ENCODE peak calls at places on chromosomes 3 and 15, in seven cellular contexts. G is transverse colon, J is spleen, Q is esophagus muscularis mucosa, L is GM12891, Z is stomach, I is H1. V is an unnamed sample.
A peak's percentile ranks its signal among the peaks of the same experiment; 100 is the strongest.

GRCh38 chr3:18098960-18099587 is 326.1 kb downstream of the SATB1 start:
- DNase-seq in G (no peak), Q (no peak), Z (no peak), I (peak; percentile 71), L (no peak), J (no peak), V (no peak)

GRCh38 chr15:100291106-100291505 is 50.7 kb downstream of the ADAMTS17 start:
- DNase-seq in G (no peak), J (no peak), Z (no peak), I (no peak), Q (no peak), L (no peak), V (no peak)

GRCh38 chr15:98599911-98600685 is 48.2 kb upstream of the IGF1R start:
- DNase-seq in I (no peak), L (peak; percentile 35), J (peak; percentile 81), Q (no peak), G (peak; percentile 29), Z (no peak), V (no peak)

GRCh38 chr3:184058029-184058428 is 5.2 kb downstream of the HTR3C start:
- DNase-seq in G (no peak), I (no peak), L (no peak), Z (no peak), J (no peak), Q (no peak), V (no peak)

GRCh38 chr3:192816274-192816853 is 89.0 kb upstream of the FGF12 start:
- DNase-seq in G (no peak), Z (no peak), L (no peak), I (no peak), Q (no peak), J (no peak), V (peak; percentile 49)

GRCh38 chr3:79653242-79653830 is 114.5 kb downstream of the ROBO1 start:
- DNase-seq in I (no peak), J (no peak), G (no peak), Z (no peak), Q (no peak), L (no peak), V (no peak)

GRCh38 chr3:178741020-178741419 is 204.8 kb downstream of the KCNMB2 start:
- DNase-seq in J (no peak), Q (no peak), G (no peak), Z (no peak), L (no peak), I (no peak), V (no peak)

GRCh38 chr3:133573629-133574194 is at the start of gene CDV3:
- DNase-seq in I (no peak), Q (no peak), J (no peak), L (peak; percentile 27), Z (no peak), G (no peak), V (no peak)

GRCh38 chr3:188796122-188796631 is 375.6 kb upstream of the TPRG1 start:
- DNase-seq in J (no peak), I (no peak), G (peak; percentile 16), Z (no peak), Q (no peak), L (no peak), V (no peak)

GRCh38 chr3:9397911-9398714 is 698 bp downstream of the SETD5 start:
- DNase-seq in Z (peak; percentile 43), J (peak; percentile 94), G (peak; percentile 56), I (no peak), L (no peak), Q (no peak), V (peak; percentile 40)

GRCh38 chr3:193710286-193711164 is 117.5 kb downstream of the OPA1 start:
- DNase-seq in L (no peak), Z (no peak), J (no peak), I (no peak), G (no peak), Q (peak; percentile 39), V (no peak)

GRCh38 chr3:127677541-127678314 is 5.0 kb downstream of the ABTB1 start:
- DNase-seq in Z (peak; percentile 15), J (peak; percentile 78), Q (no peak), G (no peak), I (no peak), L (no peak), V (no peak)

GRCh38 chr3:122577409-122578028 is at the start of gene PARP15:
- DNase-seq in J (peak; percentile 87), Q (no peak), G (peak; percentile 28), Z (no peak), I (peak; percentile 27), L (no peak), V (no peak)

GRCh38 chr15:77104155-77104554 is 33.2 kb upstream of the TSPAN3 start:
- DNase-seq in G (no peak), Z (no peak), I (no peak), Q (no peak), L (no peak), J (no peak), V (no peak)

GRCh38 chr3:116423945-116424344 is 21.3 kb downstream of the LSAMP start:
- DNase-seq in I (no peak), Q (no peak), G (no peak), J (no peak), Z (no peak), L (no peak), V (no peak)

GRCh38 chr3:87503901-87504498 is 227.6 kb upstream of the POU1F1 start:
- DNase-seq in I (peak; percentile 2), Z (peak; percentile 28), J (no peak), L (peak; percentile 1), Q (no peak), G (peak; percentile 9), V (peak; percentile 60)

GRCh38 chr3:98691897-98692296 is 71.2 kb upstream of the ST3GAL6 start:
- DNase-seq in J (no peak), Z (no peak), I (no peak), L (no peak), Q (no peak), G (no peak), V (no peak)

GRCh38 chr3:112984485-112984884 is 6.3 kb upstream of the GTPBP8 start:
- DNase-seq in I (no peak), L (no peak), J (no peak), Q (no peak), G (peak; percentile 31), Z (peak; percentile 36), V (peak; percentile 7)

GRCh38 chr3:138944136-138944658 is 2.7 kb downstream of the FOXL2 start:
- DNase-seq in Z (no peak), L (no peak), Q (no peak), G (no peak), J (peak; percentile 59), I (no peak), V (no peak)

DNA sequence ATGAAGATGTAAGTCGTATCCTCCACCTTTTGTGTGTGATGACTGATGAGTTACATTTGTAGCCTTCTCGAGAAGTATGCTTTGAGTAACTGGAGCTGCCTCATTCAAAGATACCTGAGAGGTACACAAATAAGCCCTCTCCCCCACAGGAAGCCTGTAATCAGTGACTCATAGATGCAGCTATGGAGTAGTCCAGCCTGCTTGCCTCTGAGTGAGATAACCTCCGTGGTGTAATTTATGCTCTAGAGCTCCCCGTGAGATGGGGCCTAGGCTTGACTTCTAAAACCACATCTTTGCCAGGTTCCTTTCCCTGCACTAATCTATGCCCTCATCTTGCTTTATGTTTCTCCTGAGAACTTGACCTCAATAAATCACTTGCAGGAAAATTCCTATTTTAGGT is 291.7 kb downstream of the SUCLG2 start:
- DNase-seq in Q (no peak), I (no peak), J (no peak), L (no peak), Z (no peak), G (no peak), V (peak; percentile 69)
- TF ChIP-seq POLR2AphosphoS5 in Q (no peak), I (no peak), J (no peak), L (no peak), Z (no peak), G (no peak), V (no peak)

DNA sequence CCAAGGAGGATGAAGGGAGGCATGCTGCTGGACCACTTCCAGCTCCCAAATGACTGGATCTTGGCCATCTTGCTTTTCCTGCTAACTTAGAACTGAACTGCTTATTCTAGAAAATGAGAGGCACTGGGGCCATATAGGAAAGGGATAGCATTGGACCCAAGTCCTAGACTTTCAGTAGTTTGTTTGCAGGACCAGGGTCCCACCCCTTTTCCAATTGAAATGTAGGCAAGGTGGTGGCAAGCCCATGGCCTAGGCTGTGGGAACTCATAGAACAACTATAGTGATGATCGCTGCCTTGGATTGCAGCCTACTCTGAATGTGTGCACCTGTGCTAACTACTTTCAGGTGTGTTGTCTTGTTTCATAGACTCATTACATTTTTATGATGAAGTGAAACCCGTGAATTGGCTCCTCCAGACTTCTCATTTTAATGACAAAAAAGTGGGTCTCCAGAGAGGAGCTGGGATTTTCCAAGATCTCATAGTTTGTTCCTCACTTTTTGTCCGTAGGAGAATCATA is 50.3 kb downstream of the TGFBR2 start:
- DNase-seq in Q (no peak), Z (no peak), J (no peak), I (no peak), L (no peak), G (no peak), V (no peak)
- TF ChIP-seq POLR2AphosphoS5 in Q (no peak), Z (no peak), J (no peak), I (no peak), L (no peak), G (no peak), V (no peak)

DNA sequence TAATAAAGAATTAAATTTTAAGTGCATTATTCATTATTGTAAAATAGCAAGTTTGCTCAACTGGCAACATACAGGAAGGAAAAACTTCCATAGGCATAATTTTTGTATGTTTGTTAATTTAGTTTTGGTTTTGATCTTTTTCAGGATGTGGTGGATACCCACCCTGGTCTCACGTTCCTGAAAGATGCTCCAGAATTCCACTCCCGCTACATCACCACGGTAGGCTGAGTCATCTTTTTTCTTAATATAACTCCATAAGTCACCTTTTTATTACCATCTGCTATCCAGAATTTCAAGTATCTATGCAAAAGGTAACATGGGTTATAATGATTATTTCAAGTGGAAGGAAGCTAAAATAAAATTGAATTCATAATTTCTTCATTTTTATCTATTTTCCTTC is 104.8 kb downstream of the PPP2R3A start:
- DNase-seq in G (no peak), J (no peak), I (no peak), Q (no peak), Z (no peak), L (no peak), V (no peak)
- TF ChIP-seq POLR2AphosphoS5 in G (no peak), J (no peak), I (no peak), Q (no peak), Z (no peak), L (no peak), V (no peak)

DNA sequence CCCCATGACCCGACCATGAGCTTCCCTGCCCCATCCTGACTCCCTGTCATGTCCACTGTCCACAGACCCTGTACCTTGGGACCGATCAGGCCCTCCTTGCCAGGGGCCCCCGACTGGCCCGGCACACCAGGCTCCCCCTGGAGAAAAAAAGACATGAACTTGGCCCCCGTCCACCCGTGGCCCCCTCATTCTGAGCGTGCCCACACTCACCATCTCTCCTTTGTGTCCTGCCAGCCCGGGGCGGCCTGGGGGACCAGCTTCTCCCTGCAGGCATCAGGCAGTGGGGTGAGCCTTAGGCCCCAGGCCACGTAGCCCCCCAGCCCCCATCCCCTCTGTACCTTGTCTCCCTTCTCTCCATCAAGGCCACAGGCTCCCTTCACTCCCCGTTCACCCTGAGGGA is 3.9 kb upstream of the UCN2 start:
- DNase-seq in G (no peak), Z (no peak), I (no peak), L (no peak), Q (no peak), J (no peak), V (no peak)
- TF ChIP-seq POLR2AphosphoS5 in G (no peak), Z (no peak), I (no peak), L (no peak), Q (no peak), J (no peak), V (no peak)

GRCh38 chr15:84911879-84912660 is 27.6 kb downstream of the SLC28A1 start:
- DNase-seq in I (no peak), Q (peak; percentile 95), L (no peak), G (peak; percentile 61), Z (peak; percentile 83), J (no peak), V (peak; percentile 89)
- TF ChIP-seq POLR2AphosphoS5 in I (no peak), Q (peak; percentile 85), L (no peak), G (peak; percentile 67), Z (peak; percentile 63), J (peak; percentile 43), V (peak; percentile 55)

V was measured in HepG2.